ENCODE peak calls at places on chromosome 21, in ten cellular contexts. N is AG04450, B is neural crest cell, P is left ventricle myocardium inferior, Q is cardiac muscle cell, F is IMR-90, O is cardiac fibroblast, Z is stomach, V is progenitor cell of endocrine pancreas, C is tibial nerve. S is an unnamed sample.

GRCh38 chr21:41670056-41670805 is 96.6 kb downstream of the RIPK4 start:
- DNase-seq in Q (no peak), B (no peak), V (no peak), P (no peak), C (no peak), N (no peak), F (no peak), O (no peak), Z (no peak), S (no peak)

GRCh38 chr21:38351961-38352521 is 95.2 kb downstream of the KCNJ15 start:
- DNase-seq in V (no peak), Q (no peak), B (no peak), N (peak), C (no peak), F (peak), O (peak), Z (no peak), P (no peak), S (peak)

GRCh38 chr21:15250384-15250783 is 185.6 kb upstream of the NRIP1 start:
- DNase-seq in C (no peak), B (no peak), P (no peak), O (no peak), Q (no peak), F (peak), Z (no peak), N (peak), V (no peak), S (no peak)

GRCh38 chr21:41926068-41926806 is 27.6 kb downstream of the C2CD2 start:
- DNase-seq in P (no peak), V (no peak), Q (no peak), Z (peak), B (no peak), C (no peak), N (peak), F (peak), O (peak), S (no peak)

GRCh38 chr21:31711745-31712144 is 20.2 kb downstream of the SCAF4 start:
- DNase-seq in N (no peak), F (no peak), C (no peak), B (no peak), P (no peak), Z (no peak), O (no peak), V (no peak), Q (no peak), S (no peak)

GRCh38 chr21:26055841-26056264 is 114.7 kb downstream of the APP start:
- DNase-seq in P (no peak), N (no peak), Q (no peak), C (no peak), Z (no peak), F (no peak), B (no peak), V (no peak), O (no peak), S (no peak)

GRCh38 chr21:16573581-16573980 is 843.8 kb downstream of the USP25 start:
- DNase-seq in V (no peak), C (no peak), N (peak), P (no peak), O (peak), B (no peak), Z (no peak), Q (no peak), F (peak), S (no peak)

GRCh38 chr21:31872452-31873274 is at the start of gene HUNK:
- DNase-seq in P (no peak), Q (peak), Z (no peak), C (no peak), B (peak), O (peak), V (peak), N (no peak), F (peak), S (no peak)

GRCh38 chr21:29875873-29876272 is 63.9 kb downstream of the GRIK1 start:
- DNase-seq in F (no peak), V (no peak), O (no peak), B (no peak), Q (no peak), Z (no peak), N (no peak), C (no peak), P (no peak), S (no peak)

GRCh38 chr21:46562964-46563607 is 41.8 kb downstream of the S100B start:
- DNase-seq in O (no peak), B (no peak), P (no peak), Z (no peak), N (no peak), V (no peak), F (no peak), Q (no peak), C (no peak), S (no peak)
- TF ChIP-seq CTCF in O (no peak), B (no peak), P (no peak), Z (no peak), N (no peak), V (no peak), F (no peak), Q (no peak), C (no peak), S (no peak)

DNA sequence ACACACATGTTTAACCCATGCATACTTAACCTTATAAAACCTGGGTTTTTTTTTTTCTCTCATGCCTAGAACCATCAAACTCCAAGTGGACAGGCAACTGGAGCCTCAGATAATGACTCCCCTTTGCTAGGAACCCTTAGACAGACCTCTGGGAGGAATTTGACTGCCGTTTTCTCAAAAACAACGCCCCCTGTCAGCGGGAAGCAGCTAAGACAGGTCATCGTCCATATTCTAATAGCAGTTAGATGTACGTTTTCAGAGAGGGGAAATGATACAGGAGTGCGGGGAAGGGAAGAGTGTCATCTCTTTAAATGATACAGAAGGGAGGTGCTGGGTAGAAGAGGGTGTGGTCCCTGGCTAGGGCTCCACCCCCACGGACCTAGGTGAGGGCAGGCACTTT is 34.7 kb downstream of the LRRC3 start:
- DNase-seq in Q (no peak), B (no peak), O (no peak), Z (no peak), P (no peak), V (no peak), C (no peak), F (no peak), N (no peak), S (no peak)
- TF ChIP-seq CTCF in Q (peak), B (peak), O (peak), Z (no peak), P (no peak), V (no peak), C (no peak), F (no peak), N (no peak), S (peak)

DNA sequence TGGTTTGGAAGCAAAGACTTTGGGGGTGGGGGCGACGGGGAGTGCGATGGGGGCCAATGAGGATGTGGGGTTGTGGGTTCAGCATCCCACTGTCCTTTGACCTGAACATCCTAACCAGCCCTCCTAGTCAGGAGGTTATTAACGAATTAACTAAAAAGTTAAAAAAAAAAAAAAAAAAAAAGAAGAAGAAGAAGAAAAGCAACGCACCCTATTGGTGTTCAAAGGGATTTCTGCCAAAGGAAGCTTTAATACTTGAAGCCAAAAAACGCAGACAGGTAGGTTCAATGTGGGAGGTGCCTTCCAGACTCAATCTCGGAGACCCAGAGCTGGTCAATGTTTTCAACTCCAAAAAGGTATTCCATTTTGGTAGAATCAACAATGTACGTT is 2.2 kb downstream of the CLIC6 start:
- DNase-seq in B (no peak), O (no peak), Z (no peak), F (no peak), P (no peak), V (no peak), Q (no peak), C (no peak), N (no peak), S (no peak)
- TF ChIP-seq CTCF in B (no peak), O (no peak), Z (no peak), F (no peak), P (no peak), V (peak), Q (no peak), C (no peak), N (peak), S (peak)

GRCh38 chr21:36377391-36377842 is 7.8 kb upstream of the CHAF1B start:
- DNase-seq in V (no peak), N (no peak), F (no peak), O (no peak), B (no peak), P (no peak), Q (no peak), Z (no peak), C (no peak), S (no peak)

GRCh38 chr21:36379236-36379635 is 6.0 kb upstream of the CHAF1B start:
- DNase-seq in C (no peak), F (no peak), N (no peak), O (no peak), B (no peak), V (no peak), Q (no peak), Z (no peak), P (no peak), S (no peak)

DNA sequence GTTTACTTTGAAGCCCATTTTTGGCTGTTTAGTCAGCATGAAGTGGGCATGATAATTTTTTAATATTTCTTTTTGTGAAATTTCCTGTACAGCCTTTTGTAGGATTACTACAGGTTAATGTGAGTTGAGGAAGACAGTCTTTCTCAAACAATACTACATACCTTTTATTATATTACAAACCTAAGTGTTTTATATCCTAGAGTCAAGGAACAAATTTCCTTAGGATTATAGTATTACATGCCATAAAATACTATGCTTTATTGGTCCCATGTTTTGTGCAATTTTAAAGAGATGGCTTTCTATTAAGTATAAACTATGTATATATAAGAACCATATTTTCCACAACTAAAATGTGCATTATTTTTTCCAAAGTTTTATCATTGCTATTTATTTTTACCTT is 9.2 kb upstream of the CHAF1B start:
- DNase-seq in Z (no peak), N (no peak), F (no peak), C (no peak), Q (no peak), V (no peak), O (no peak), B (no peak), P (no peak), S (no peak)
- TF ChIP-seq CTCF in Z (no peak), N (no peak), F (no peak), C (no peak), Q (no peak), V (no peak), O (no peak), B (no peak), P (no peak), S (no peak)

DNA sequence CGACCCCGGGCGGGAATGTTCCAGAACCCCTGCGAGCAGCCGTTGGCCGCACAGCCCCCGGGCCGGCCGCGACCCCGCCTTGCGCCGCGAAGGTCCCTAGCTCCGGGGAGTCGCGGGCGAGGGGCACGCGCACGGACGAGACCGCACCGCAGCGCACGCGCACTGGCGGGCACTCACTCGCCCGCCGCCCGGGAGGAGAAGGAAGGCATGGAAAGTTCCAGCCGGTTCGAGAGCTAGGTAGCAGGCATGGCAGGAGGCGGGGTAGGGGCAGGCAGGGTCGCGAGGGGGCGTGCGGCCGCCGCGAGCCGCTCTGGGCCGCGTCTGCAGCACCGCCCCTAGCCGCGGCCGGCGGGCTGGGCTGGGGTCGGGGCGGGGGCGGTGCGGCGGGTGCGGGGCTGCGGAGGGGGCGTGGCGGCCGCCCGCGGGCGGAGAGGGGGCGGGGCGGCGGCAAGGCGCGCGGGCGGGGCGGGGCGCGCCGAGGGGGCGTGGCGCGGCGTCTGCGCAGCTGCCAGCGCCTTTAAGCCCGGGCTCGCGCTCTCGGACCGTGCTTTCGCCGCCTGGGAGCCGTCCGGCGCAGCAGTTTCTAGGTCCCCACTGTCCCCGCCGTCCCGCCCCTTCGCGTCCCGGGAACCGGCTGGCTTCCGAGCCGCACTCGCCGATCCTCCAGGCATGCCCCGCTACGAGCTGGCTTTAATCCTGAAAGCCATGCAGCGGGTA is at the start of the genes MRPS6 and SLC5A3:
- DNase-seq in B (peak), F (peak), C (peak), Z (peak), N (peak), P (peak), V (peak), O (peak), Q (peak), S (peak)
- TF ChIP-seq CTCF in B (peak), F (peak), C (peak), Z (no peak), N (no peak), P (peak), V (peak), O (no peak), Q (no peak), S (no peak)